ENCODE peak calls at places on chromosomes 1 and 21, in ten cellular contexts. W is fibroblast of the aortic adventitia, O is hepatocyte, Q is testis, Y is progenitor cell of endocrine pancreas, T is ovary, G is AG10803, C is PC-3, L is heart right ventricle, E is HCT116. V is an unnamed sample.

GRCh38 chr1:194624833-194625232 is 1438.4 kb upstream of the B3GALT2 start:
- DNase-seq in Y (no peak), E (no peak), L (no peak), T (no peak), O (no peak), Q (no peak), W (no peak), G (no peak), C (no peak), V (no peak)

GRCh38 chr1:155962599-155963211 is 15.6 kb downstream of the ARHGEF2 start:
- DNase-seq in G (no peak), L (peak; percentile 61), T (peak; percentile 62), O (no peak), Q (no peak), W (peak; percentile 54), Y (no peak), E (no peak), C (peak; percentile 49), V (peak; percentile 52)

GRCh38 chr1:109266965-109267364 is 16.0 kb downstream of the PSRC1 start:
- DNase-seq in Y (no peak), O (no peak), G (peak; percentile 63), E (no peak), C (peak; percentile 85), T (no peak), L (no peak), Q (no peak), W (peak; percentile 33), V (peak; percentile 51)

GRCh38 chr1:241639653-241640148 is 468 bp downstream of the CHML start:
- DNase-seq in T (peak; percentile 61), Y (peak; percentile 17), L (peak; percentile 36), E (no peak), O (peak; percentile 30), W (peak; percentile 14), C (no peak), Q (peak; percentile 36), G (peak; percentile 27), V (peak; percentile 51)

GRCh38 chr1:184953600-184954219 is 20.6 kb downstream of the NIBAN1 start:
- DNase-seq in Q (no peak), C (peak; percentile 61), G (peak; percentile 53), Y (no peak), E (no peak), T (no peak), W (peak; percentile 68), L (no peak), O (no peak), V (peak; percentile 73)

GRCh38 chr1:21645550-21645949 is 23.6 kb downstream of the RAP1GAP start:
- DNase-seq in E (no peak), Q (no peak), C (no peak), G (no peak), Y (no peak), T (no peak), L (no peak), W (no peak), O (no peak), V (no peak)

GRCh38 chr1:182004601-182005000 is 56.9 kb downstream of the ZNF648 start:
- DNase-seq in W (no peak), T (no peak), L (peak; percentile 11), O (no peak), C (no peak), E (no peak), Q (no peak), G (no peak), Y (no peak), V (no peak)

GRCh38 chr1:151334822-151335221 is 7.6 kb upstream of the PI4KB start:
- DNase-seq in C (no peak), W (no peak), O (no peak), Q (no peak), T (no peak), G (no peak), L (no peak), E (no peak), Y (no peak), V (no peak)

GRCh38 chr1:183244466-183244865 is 58.4 kb downstream of the LAMC2 start:
- DNase-seq in C (no peak), G (peak; percentile 99), Q (peak; percentile 68), L (peak; percentile 81), T (no peak), E (no peak), W (peak; percentile 99), Y (no peak), O (peak; percentile 30), V (peak; percentile 96)

GRCh38 chr1:204569478-204569877 is 53.3 kb downstream of the MDM4 start:
- DNase-seq in E (no peak), O (no peak), L (no peak), T (no peak), W (no peak), Y (no peak), Q (no peak), C (no peak), G (no peak), V (no peak)

GRCh38 chr1:228367798-228368791 is 38.5 kb downstream of the TRIM11 start:
- DNase-seq in O (peak; percentile 80), C (peak; percentile 65), E (no peak), L (peak; percentile 36), T (no peak), Y (peak; percentile 33), W (no peak), G (no peak), Q (no peak), V (no peak)

GRCh38 chr1:218571515-218571914 is 226.4 kb downstream of the TGFB2 start:
- DNase-seq in E (no peak), L (no peak), T (no peak), C (no peak), G (no peak), Y (no peak), O (no peak), W (no peak), Q (no peak), V (no peak)

GRCh38 chr1:30763654-30764248 is 6.2 kb upstream of the LAPTM5 start:
- DNase-seq in W (no peak), Q (no peak), T (peak; percentile 50), C (no peak), L (no peak), G (peak; percentile 64), E (no peak), Y (no peak), O (peak; percentile 46), V (peak; percentile 24)

GRCh38 chr1:231317306-231318014 is 20.2 kb downstream of the EXOC8 start:
- DNase-seq in O (no peak), W (no peak), T (no peak), L (no peak), C (no peak), G (no peak), Q (peak; percentile 88), E (no peak), Y (no peak), V (no peak)

DNA sequence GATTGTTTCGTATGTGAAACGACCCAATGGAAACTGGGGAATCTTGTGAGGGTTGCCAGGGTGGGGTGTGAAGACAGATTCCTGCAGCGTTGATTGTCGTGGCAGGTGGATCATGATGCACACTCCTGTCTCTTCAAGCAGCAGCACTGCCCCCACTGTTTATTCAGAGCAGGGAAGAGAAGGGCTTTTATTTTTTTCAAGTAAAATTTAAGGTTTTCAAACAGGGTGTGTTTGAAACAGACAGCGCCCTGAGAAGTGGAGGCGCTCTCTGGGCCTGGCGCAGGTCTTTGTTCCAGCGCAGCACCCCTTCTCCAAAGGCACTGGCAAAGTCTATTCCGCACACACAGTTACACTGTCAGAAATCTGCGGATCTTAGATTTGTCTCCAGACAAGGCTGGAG is 6.9 kb downstream of the C1orf53 start:
- DNase-seq in G (no peak), O (no peak), W (no peak), E (no peak), Y (no peak), C (no peak), T (no peak), Q (no peak), L (no peak), V (no peak)
- TF ChIP-seq CTCF in G (no peak), O (no peak), W (no peak), E (no peak), Y (no peak), C (no peak), T (no peak), Q (no peak), L (no peak), V (no peak)

DNA sequence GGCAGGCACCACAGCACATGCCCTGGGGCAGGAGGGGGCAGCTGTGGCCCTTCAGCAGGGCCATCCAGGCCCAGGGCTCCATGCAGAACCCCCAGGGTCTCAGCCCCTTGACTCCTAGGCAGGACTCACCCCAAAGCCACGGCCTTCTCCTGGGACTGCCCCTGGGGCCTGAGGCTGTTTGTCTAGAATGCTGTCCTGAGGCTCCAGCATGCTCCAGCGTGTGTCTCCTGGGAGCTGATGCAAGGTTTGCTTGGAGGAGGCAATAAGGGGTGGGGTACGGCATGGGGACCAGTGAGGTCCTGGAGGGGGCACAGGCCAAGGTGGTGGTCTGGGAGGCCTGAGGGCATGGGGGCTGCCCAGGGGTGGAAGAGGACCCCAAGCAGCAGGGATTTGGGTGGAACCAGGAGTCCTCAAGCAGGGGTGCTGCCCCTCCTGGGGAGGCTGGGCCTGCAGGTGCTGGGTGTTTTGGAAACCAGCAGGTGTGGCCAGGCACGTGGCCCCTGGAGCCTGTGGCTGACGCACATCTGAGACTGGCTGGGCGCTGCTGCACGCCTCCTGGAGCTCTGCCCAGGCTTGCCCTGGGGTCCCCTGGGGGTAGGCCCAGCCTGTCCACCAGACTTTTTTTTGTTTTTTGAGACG is 7.8 kb upstream of the CALML6 start:
- DNase-seq in L (peak; percentile 34), C (no peak), Y (no peak), E (peak; percentile 13), G (peak; percentile 45), O (peak; percentile 28), Q (no peak), T (peak; percentile 61), W (peak; percentile 54), V (no peak)
- TF ChIP-seq CTCF in L (no peak), C (no peak), Y (no peak), E (no peak), G (no peak), O (no peak), Q (no peak), T (no peak), W (no peak), V (no peak)

DNA sequence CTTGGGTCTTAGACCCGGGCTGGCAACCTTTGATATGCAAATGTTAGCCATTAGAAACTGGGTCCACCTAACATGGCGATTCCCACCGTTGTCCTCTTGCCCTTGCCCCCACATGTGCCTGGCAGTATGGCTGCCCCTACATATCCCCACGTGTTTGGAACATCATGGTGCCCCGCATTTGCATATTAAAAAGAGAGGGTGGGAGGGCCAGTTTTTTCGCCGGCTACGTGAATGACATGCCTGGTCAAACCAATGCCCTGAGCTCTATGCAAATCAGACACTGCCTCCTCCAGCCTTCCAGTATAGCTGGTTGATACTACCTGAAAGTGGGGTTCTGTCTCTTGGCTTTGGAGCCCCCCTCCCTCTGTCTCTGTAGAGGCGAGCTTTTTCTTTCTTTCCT is 133.0 kb downstream of the CDC42BPA start:
- DNase-seq in E (no peak), O (no peak), C (no peak), Y (no peak), Q (no peak), L (no peak), G (no peak), T (no peak), W (no peak), V (no peak)
- TF ChIP-seq CTCF in E (no peak), O (no peak), C (no peak), Y (no peak), Q (no peak), L (no peak), G (no peak), T (no peak), W (no peak), V (no peak)

DNA sequence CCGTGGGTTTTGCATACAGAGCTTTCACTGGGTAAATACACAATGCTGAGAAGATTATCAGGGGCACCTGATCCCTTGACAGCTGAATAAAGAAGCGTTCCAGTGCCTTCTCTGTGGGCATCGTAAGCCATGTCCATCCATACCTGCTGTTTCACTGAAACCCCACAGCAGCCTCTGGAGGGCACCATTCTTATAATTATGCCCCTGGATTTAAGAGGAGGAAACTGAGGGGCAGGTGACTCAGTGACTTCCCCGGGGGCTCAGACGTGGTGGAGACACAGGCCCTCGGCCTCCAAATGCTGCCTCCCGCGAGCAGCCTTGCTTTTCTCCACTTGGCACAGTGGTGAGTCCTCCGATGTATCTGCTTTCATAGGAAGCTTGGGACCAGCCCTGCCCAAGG is 56.7 kb downstream of the B3GALT5 start:
- DNase-seq in W (no peak), L (no peak), T (no peak), C (no peak), Q (no peak), G (no peak), Y (no peak), E (no peak), O (no peak), V (no peak)
- TF ChIP-seq CTCF in W (no peak), L (no peak), T (no peak), C (no peak), Q (no peak), G (no peak), Y (no peak), E (peak; percentile 17), O (no peak), V (peak; percentile 15)